ENCODE peak calls at places on chromosomes 2 and 18, in five cellular contexts. P is tibial nerve; J is WTC11; G is CD4-positive, alpha-beta T cell; T is OCI-LY7. N is an unnamed sample.
A peak's percentile ranks its signal among the peaks of the same experiment; 100 is the strongest.

GRCh38 chr2:113876503-113877387 is 13.1 kb upstream of the ACTR3 start:
- DNase-seq in P (no peak), J (peak; percentile 36), G (peak; percentile 78), T (no peak), N (no peak)

GRCh38 chr2:131431336-131431735 is 44.6 kb upstream of the TUBA3D start:
- DNase-seq in P (no peak), J (no peak), G (no peak), T (no peak), N (no peak)

GRCh38 chr2:240293865-240294461 is 141.5 kb upstream of the GPC1 start:
- DNase-seq in P (peak; percentile 2), J (no peak), G (no peak), T (no peak), N (no peak)

GRCh38 chr18:9204659-9205058 is 68.1 kb downstream of the ANKRD12 start:
- DNase-seq in P (no peak), J (no peak), G (no peak), T (no peak), N (no peak)

GRCh38 chr2:219302412-219302968 is 6.7 kb downstream of the PTPRN start:
- DNase-seq in P (no peak), J (no peak), G (no peak), T (no peak), N (no peak)

GRCh38 chr2:118185210-118186109 is 97.2 kb downstream of the INSIG2 start:
- DNase-seq in P (peak; percentile 28), J (peak; percentile 62), G (peak; percentile 22), T (peak; percentile 37), N (peak; percentile 68)

GRCh38 chr2:160658851-160659250 is 165.2 kb upstream of the RBMS1 start:
- DNase-seq in P (no peak), J (no peak), G (no peak), T (no peak), N (no peak)

GRCh38 chr2:219634951-219635751 is 7.7 kb downstream of the SLC4A3 start:
- DNase-seq in P (no peak), J (no peak), G (no peak), T (no peak), N (no peak)

GRCh38 chr2:239590995-239591915 is 190.4 kb upstream of the HDAC4 start:
- DNase-seq in P (no peak), J (peak; percentile 2), G (no peak), T (no peak), N (peak; percentile 26)

GRCh38 chr2:28801726-28802125 is 8.9 kb upstream of the SPDYA start:
- DNase-seq in P (no peak), J (no peak), G (no peak), T (no peak), N (no peak)

GRCh38 chr2:221467610-221468009 is 104.5 kb downstream of the EPHA4 start:
- DNase-seq in P (no peak), J (no peak), G (no peak), T (no peak), N (no peak)

GRCh38 chr2:187878096-187878495 is 323.9 kb upstream of the TFPI start:
- DNase-seq in P (no peak), J (no peak), G (no peak), T (no peak), N (no peak)

GRCh38 chr2:18656048-18656447 is 66.7 kb upstream of the NT5C1B start:
- DNase-seq in P (no peak), J (no peak), G (no peak), T (no peak), N (no peak)

GRCh38 chr2:17303054-17303453 is 215.2 kb downstream of the RAD51AP2 start:
- DNase-seq in P (no peak), J (no peak), G (no peak), T (no peak), N (no peak)

GRCh38 chr2:238895361-238895882 is 47.5 kb downstream of the TWIST2 start:
- DNase-seq in P (no peak), J (no peak), G (no peak), T (no peak), N (no peak)

GRCh38 chr2:44560961-44561360 is 199.2 kb downstream of the CAMKMT start:
- DNase-seq in P (no peak), J (no peak), G (no peak), T (no peak), N (no peak)

DNA sequence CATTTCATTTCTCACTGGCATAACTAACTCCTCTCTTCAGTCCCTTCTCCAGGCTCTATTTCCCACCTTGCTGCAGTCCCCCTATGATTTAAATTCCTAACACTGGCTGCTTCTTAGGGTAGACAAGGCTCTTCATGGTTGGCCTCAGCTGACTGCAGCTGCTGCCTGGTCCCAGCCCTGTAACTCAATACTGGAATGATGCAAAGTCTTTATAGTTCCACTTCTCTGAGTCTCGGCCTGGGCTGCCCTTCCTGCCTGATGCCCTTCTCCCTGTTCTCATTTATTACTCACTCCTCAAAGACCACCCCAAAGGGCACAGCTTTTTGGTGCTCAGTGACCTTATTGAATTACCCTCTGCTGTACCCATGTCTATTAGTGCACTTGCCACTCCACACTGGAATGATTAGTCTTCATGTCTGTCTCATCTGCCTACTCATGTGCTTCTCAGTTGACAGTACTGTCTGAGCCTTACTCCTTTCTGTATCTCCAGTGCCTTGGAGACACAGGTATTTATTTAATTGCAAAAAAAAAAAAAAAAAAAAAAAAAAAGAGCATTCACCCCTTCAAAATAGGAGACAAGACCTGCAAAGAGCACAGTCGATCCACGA is 199.4 kb upstream of the REV1 start:
- DNase-seq in P (no peak), J (no peak), G (no peak), T (peak; percentile 18), N (no peak)
- TF ChIP-seq CTCF in P (no peak), J (no peak), G (no peak), T (no peak), N (no peak)

GRCh38 chr18:44901283-44901682 is 220.6 kb downstream of the SETBP1 start:
- DNase-seq in P (no peak), J (peak; percentile 23), G (no peak), T (no peak), N (no peak)
- TF ChIP-seq CTCF in P (no peak), J (no peak), G (no peak), T (peak; percentile 49), N (no peak)

GRCh38 chr2:199602896-199603482 is 145.2 kb upstream of the SATB2 start:
- DNase-seq in P (no peak), J (no peak), G (no peak), T (no peak), N (no peak)

GRCh38 chr2:199606193-199606780 is 148.5 kb upstream of the SATB2 start:
- DNase-seq in P (no peak), J (no peak), G (no peak), T (no peak), N (no peak)

GRCh38 chr2:199607914-199608313 is 150.2 kb upstream of the SATB2 start:
- DNase-seq in P (no peak), J (no peak), G (no peak), T (no peak), N (no peak)

GRCh38 chr2:199603748-199604291 is 146.1 kb upstream of the SATB2 start:
- DNase-seq in P (no peak), J (peak; percentile 29), G (no peak), T (no peak), N (no peak)

DNA sequence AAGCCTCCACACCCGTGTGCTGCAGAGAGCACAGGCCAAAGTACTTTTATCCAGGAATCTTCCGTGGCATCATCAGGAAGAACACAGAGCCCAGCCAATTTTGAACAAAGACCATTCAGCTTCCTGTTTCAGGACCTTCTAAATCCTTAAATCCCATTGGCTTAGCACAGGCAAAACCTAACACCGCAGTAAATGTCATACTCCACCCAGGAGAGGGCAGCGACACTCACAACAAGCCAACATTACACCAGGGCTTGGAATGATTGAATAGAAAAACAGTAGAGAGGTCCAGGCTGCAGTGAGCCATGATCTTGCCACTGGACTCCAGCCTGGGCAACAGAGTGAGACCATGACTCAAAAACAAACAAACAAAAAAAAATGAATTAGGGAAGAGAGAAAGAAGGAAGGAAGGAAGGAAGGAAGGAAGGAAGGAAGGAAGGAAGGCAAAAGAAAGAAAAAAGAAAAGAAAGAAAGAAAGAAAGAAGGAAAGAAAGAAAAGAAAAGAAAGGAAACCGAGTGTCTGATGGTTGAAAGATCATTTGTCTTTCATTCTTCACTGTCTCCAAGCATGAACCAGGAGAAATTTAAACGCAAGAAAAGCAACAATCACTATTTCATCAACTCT is 144.6 kb upstream of the SATB2 start:
- DNase-seq in P (no peak), J (peak; percentile 25), G (no peak), T (peak; percentile 3), N (no peak)
- TF ChIP-seq CTCF in P (no peak), J (no peak), G (no peak), T (peak; percentile 43), N (no peak)

GRCh38 chr18:77054288-77054605 is 78.3 kb downstream of the MBP start:
- DNase-seq in P (no peak), J (no peak), G (peak; percentile 18), T (peak; percentile 32), N (no peak)

GRCh38 chr18:77056399-77057015 is 76.1 kb downstream of the MBP start:
- DNase-seq in P (no peak), J (no peak), G (no peak), T (no peak), N (no peak)

GRCh38 chr18:77053616-77054287 is 78.8 kb downstream of the MBP start:
- DNase-seq in P (no peak), J (no peak), G (no peak), T (no peak), N (no peak)

GRCh38 chr18:77055429-77056310 is 76.9 kb downstream of the MBP start:
- DNase-seq in P (no peak), J (no peak), G (no peak), T (peak; percentile 62), N (no peak)

GRCh38 chr18:77054606-77055428 is 77.8 kb downstream of the MBP start:
- DNase-seq in P (peak; percentile 77), J (peak; percentile 62), G (peak; percentile 74), T (peak; percentile 83), N (peak; percentile 90)
- TF ChIP-seq CTCF in P (peak; percentile 88), J (no peak), G (peak; percentile 79), T (peak; percentile 73), N (peak; percentile 97)

GRCh38 chr2:72815655-72816268 is 10.1 kb downstream of the EXOC6B start:
- DNase-seq in P (no peak), J (peak; percentile 69), G (no peak), T (no peak), N (no peak)
- TF ChIP-seq CTCF in P (no peak), J (no peak), G (no peak), T (no peak), N (no peak)

GRCh38 chr2:136932700-136933099 is 167.4 kb downstream of the THSD7B start:
- DNase-seq in P (no peak), J (peak; percentile 49), G (no peak), T (peak; percentile 13), N (no peak)
- TF ChIP-seq CTCF in P (peak; percentile 40), J (peak; percentile 57), G (no peak), T (peak; percentile 62), N (no peak)

DNA sequence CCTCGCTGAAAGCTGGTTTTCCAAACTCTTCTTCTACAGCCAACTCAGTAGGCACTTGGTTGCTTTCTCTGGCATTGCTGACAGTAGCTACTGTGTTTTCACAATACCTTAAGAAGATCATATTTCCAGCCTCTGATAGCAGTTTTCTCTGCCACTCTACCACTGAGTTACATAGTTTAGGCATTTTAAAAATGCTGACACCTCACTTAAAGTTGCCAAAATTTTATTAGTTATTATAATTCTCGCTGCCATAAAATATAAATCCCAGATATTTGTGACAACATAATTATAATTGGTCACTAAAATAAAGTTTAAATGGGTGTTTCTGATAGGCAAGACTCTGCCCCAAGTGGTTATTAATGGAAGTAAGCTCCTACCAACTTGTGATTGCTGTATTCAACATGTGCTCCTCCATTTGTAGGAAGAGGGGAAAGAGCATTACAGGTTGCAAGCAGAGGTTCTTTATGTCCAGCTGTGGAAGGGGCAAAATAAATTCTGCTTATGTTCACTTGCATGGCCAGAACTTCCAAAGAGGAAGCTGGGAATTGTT is 1202.8 kb downstream of the CNTNAP5 start:
- DNase-seq in P (no peak), J (no peak), G (no peak), T (no peak), N (no peak)
- TF ChIP-seq CTCF in P (no peak), J (no peak), G (no peak), T (peak; percentile 59), N (no peak)

N was measured in dorsolateral prefrontal cortex.